ENCODE peak calls at places on chromosomes 5 and 9, in six cellular contexts. F is NCI-H1694 treated with DMSO at 0.1 percent for 48 hours, I is H7, E is SHP77, U is T47D, S is cardiac fibroblast. A is an unnamed sample.
A peak's percentile ranks its signal among the peaks of the same experiment; 100 is the strongest.

GRCh38 chr5:65737842-65738241 is 15.8 kb downstream of the NLN start:
- DNase-seq in F (no peak), E (no peak), I (no peak), U (no peak), S (no peak), A (no peak)

GRCh38 chr5:68290260-68290674 is 74.7 kb downstream of the PIK3R1 start:
- DNase-seq in E (no peak), S (peak; percentile 69), F (peak; percentile 41), I (no peak), U (peak; percentile 58), A (no peak)

GRCh38 chr5:167381457-167381856 is 910.0 kb upstream of the WWC1 start:
- DNase-seq in U (no peak), I (no peak), E (no peak), S (no peak), F (no peak), A (no peak)

GRCh38 chr5:126497506-126497905 is 74.3 kb downstream of the GRAMD2B start:
- DNase-seq in E (no peak), S (no peak), U (no peak), I (no peak), F (no peak), A (no peak)

GRCh38 chr5:175444060-175444904 is at the start of gene DRD1:
- DNase-seq in I (peak; percentile 93), E (no peak), F (no peak), U (peak; percentile 51), S (peak; percentile 12), A (peak; percentile 27)

GRCh38 chr9:13278368-13279246 is 885 bp downstream of the MPDZ start:
- DNase-seq in U (peak; percentile 60), I (peak; percentile 77), E (peak; percentile 33), S (peak; percentile 89), F (peak; percentile 8), A (no peak)

GRCh38 chr5:55650391-55650790 is 61.7 kb downstream of the SLC38A9 start:
- DNase-seq in S (peak; percentile 77), U (no peak), I (no peak), F (no peak), E (no peak), A (peak; percentile 38)

GRCh38 chr9:80076105-80076504 is 504.3 kb downstream of the TLE4 start:
- DNase-seq in F (no peak), U (no peak), E (no peak), I (no peak), S (no peak), A (no peak)

GRCh38 chr5:11385901-11386293 is 518.3 kb downstream of the CTNND2 start:
- DNase-seq in U (no peak), F (no peak), S (no peak), I (peak; percentile 69), E (no peak), A (no peak)

GRCh38 chr9:28365020-28365640 is 791.8 kb upstream of the C9orf72 start:
- DNase-seq in I (peak; percentile 41), E (no peak), F (no peak), S (no peak), U (no peak), A (no peak)

GRCh38 chr5:25419684-25420083 is 774.9 kb upstream of the CDH10 start:
- DNase-seq in U (no peak), E (no peak), S (no peak), I (no peak), F (no peak), A (no peak)

GRCh38 chr5:173872887-173873286 is 15.3 kb upstream of the CPEB4 start:
- DNase-seq in U (no peak), I (no peak), E (no peak), S (no peak), F (no peak), A (no peak)

GRCh38 chr5:604391-604831 is 7.7 kb upstream of the CEP72 start:
- DNase-seq in U (no peak), F (no peak), S (no peak), E (no peak), I (no peak), A (no peak)

GRCh38 chr5:159905496-159905895 is 10.8 kb upstream of the ADRA1B start:
- DNase-seq in I (no peak), E (no peak), F (no peak), S (no peak), U (peak; percentile 47), A (no peak)

GRCh38 chr5:1522601-1523479 is 920 bp downstream of the LPCAT1 start:
- DNase-seq in I (peak; percentile 75), E (no peak), F (no peak), U (peak; percentile 32), S (no peak), A (no peak)

GRCh38 chr5:176831425-176831824 is 21.1 kb downstream of the UNC5A start:
- DNase-seq in I (no peak), E (no peak), S (no peak), F (no peak), U (no peak), A (no peak)

GRCh38 chr5:147515269-147515668 is 5.4 kb upstream of the DPYSL3 start:
- DNase-seq in E (no peak), I (no peak), F (no peak), U (no peak), S (no peak), A (no peak)

GRCh38 chr5:147995846-147996245 is 67.9 kb upstream of the SPINK5 start:
- DNase-seq in F (no peak), E (no peak), S (no peak), U (peak; percentile 80), I (no peak), A (no peak)

GRCh38 chr5:180041501-180042274 is 29.9 kb downstream of the RNF130 start:
- DNase-seq in F (no peak), S (no peak), U (no peak), I (no peak), E (no peak), A (no peak)

GRCh38 chr5:17315710-17316221 is 98.3 kb downstream of the BASP1 start:
- DNase-seq in U (no peak), E (no peak), S (peak; percentile 60), F (no peak), I (no peak), A (no peak)

GRCh38 chr5:80128129-80128528 is 93.0 kb downstream of the THBS4 start:
- DNase-seq in E (no peak), S (peak; percentile 33), F (no peak), U (peak; percentile 3), I (no peak), A (no peak)

GRCh38 chr9:133533878-133534277 is 626 bp upstream of the ADAMTSL2 start:
- DNase-seq in E (no peak), I (no peak), F (no peak), U (no peak), S (peak; percentile 33), A (no peak)